ENCODE peak calls at places on chromosomes 13 and 19, in eight cellular contexts. K is fibroblast of lung, I is cardiac muscle cell, N is prostate gland, L is left lung, D is sigmoid colon, C is GM23338, F is gastrocnemius medialis. U is an unnamed sample. For H3K4me1, the result is how much of the 10 kb centered on the place peaks cover.

GRCh38 chr13:110499621-110500281 is 61.8 kb downstream of the RAB20 start:
- DNase-seq in K (no peak), L (no peak), C (no peak), D (no peak), I (no peak), N (no peak), F (no peak), U (no peak)

GRCh38 chr19:50735869-50736268 is 12.7 kb downstream of the CLEC11A start:
- DNase-seq in N (no peak), K (no peak), L (no peak), D (no peak), I (no peak), C (no peak), F (no peak), U (no peak)

GRCh38 chr19:32868206-32868950 is 1.2 kb downstream of the SLC7A9 start:
- DNase-seq in K (no peak), L (no peak), N (no peak), F (no peak), I (no peak), C (no peak), D (no peak), U (no peak)

GRCh38 chr19:850221-850978 is 1.7 kb upstream of the ELANE start:
- DNase-seq in L (peak), C (peak), D (peak), I (peak), F (peak), N (peak), K (peak), U (peak)

GRCh38 chr19:29628661-29629385 is 22.7 kb downstream of the POP4 start:
- DNase-seq in D (no peak), L (peak), F (no peak), N (no peak), I (no peak), C (no peak), K (no peak), U (no peak)

GRCh38 chr13:104953588-104953987 is 1581.9 kb downstream of the EFNB2 start:
- DNase-seq in L (no peak), C (no peak), F (no peak), N (no peak), D (no peak), I (peak), K (peak), U (no peak)

GRCh38 chr13:84413016-84413415 is 530.7 kb upstream of the SLITRK1 start:
- DNase-seq in D (no peak), L (no peak), N (no peak), K (no peak), F (no peak), C (no peak), I (no peak), U (no peak)

GRCh38 chr13:94298346-94298745 is 181.1 kb downstream of the DCT start:
- DNase-seq in C (no peak), D (no peak), F (no peak), I (no peak), L (no peak), N (no peak), K (no peak), U (no peak)

GRCh38 chr19:7535993-7536685 is 622 bp downstream of the PNPLA6 start:
- DNase-seq in N (no peak), C (peak), I (no peak), F (no peak), L (no peak), D (no peak), K (no peak), U (peak)

GRCh38 chr19:58518261-58519086 is 1.1 kb downstream of the ZBTB45 start:
- DNase-seq in D (no peak), L (no peak), C (no peak), K (no peak), N (no peak), F (no peak), I (no peak), U (no peak)

GRCh38 chr19:33815410-33816340 is 19.0 kb downstream of the KCTD15 start:
- DNase-seq in K (peak), N (no peak), L (no peak), D (peak), C (no peak), I (peak), F (no peak), U (no peak)

GRCh38 chr13:40408602-40409001 is 257.8 kb downstream of the FOXO1 start:
- DNase-seq in I (no peak), L (no peak), C (no peak), N (no peak), D (no peak), K (peak), F (no peak), U (no peak)

GRCh38 chr13:36998624-36999041 is 507 bp downstream of the ALG5 start:
- DNase-seq in L (peak), D (no peak), K (no peak), N (no peak), I (peak), C (peak), F (no peak), U (no peak)

GRCh38 chr13:112905990-112906641 is 62.9 kb upstream of the MCF2L start:
- DNase-seq in D (no peak), C (peak), N (peak), K (no peak), L (no peak), I (no peak), F (no peak), U (no peak)
- H3K4me1 ChIP-seq in D (under half), C (under half), N (under half), K (under half), L (under half), I (under half), F (under half), U (under half)

DNA sequence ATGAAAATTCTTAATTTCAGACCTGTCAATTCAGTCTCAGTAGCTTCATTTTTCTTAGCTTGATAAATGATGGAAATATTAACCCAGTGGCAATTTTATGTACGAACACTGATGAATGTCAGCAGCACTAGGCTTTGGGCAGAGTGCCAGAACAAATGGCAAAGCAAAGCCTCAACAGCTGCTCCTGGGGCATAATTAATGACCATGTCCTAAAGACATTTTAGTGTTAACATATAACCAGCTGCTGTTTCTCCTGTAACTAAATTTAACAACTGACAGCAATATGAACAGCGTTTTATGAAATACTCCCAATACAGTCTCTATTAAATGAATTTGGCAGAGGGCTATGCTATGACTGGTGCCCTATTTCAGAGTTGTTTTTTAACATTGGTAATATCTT is 47.1 kb downstream of the ZNF568 start:
- DNase-seq in K (peak), L (no peak), F (no peak), C (no peak), I (no peak), N (no peak), D (no peak), U (no peak)
- H3K4me3 ChIP-seq in K (no peak), L (no peak), F (no peak), C (no peak), I (no peak), N (no peak), D (no peak), U (no peak)

GRCh38 chr19:55613930-55614710 is 8.7 kb downstream of the ZNF865 start:
- DNase-seq in N (no peak), C (peak), K (no peak), D (no peak), F (no peak), L (no peak), I (no peak), U (no peak)
- H3K4me1 ChIP-seq in N (under half), C (under half), K (under half), D (under half), F (under half), L (under half), I (under half), U (under half)

GRCh38 chr13:43433691-43434121 is 353.1 kb downstream of the ENOX1 start:
- DNase-seq in N (no peak), K (peak), C (no peak), F (peak), I (no peak), D (no peak), L (no peak), U (no peak)

GRCh38 chr13:43434185-43434584 is 352.6 kb downstream of the ENOX1 start:
- DNase-seq in D (no peak), L (no peak), K (no peak), I (peak), F (peak), N (no peak), C (no peak), U (no peak)

GRCh38 chr13:43428545-43429287 is 358.1 kb downstream of the ENOX1 start:
- DNase-seq in K (no peak), L (no peak), I (no peak), F (no peak), N (no peak), C (peak), D (no peak), U (no peak)

GRCh38 chr13:43432948-43433347 is 353.8 kb downstream of the ENOX1 start:
- DNase-seq in L (no peak), I (no peak), D (no peak), C (no peak), K (peak), F (no peak), N (no peak), U (no peak)

GRCh38 chr13:43431279-43431678 is 355.5 kb downstream of the ENOX1 start:
- DNase-seq in N (no peak), K (peak), I (no peak), F (peak), C (peak), D (no peak), L (no peak), U (no peak)
- H3K4me3 ChIP-seq in N (no peak), K (no peak), I (no peak), F (no peak), C (no peak), D (no peak), L (no peak), U (no peak)

DNA sequence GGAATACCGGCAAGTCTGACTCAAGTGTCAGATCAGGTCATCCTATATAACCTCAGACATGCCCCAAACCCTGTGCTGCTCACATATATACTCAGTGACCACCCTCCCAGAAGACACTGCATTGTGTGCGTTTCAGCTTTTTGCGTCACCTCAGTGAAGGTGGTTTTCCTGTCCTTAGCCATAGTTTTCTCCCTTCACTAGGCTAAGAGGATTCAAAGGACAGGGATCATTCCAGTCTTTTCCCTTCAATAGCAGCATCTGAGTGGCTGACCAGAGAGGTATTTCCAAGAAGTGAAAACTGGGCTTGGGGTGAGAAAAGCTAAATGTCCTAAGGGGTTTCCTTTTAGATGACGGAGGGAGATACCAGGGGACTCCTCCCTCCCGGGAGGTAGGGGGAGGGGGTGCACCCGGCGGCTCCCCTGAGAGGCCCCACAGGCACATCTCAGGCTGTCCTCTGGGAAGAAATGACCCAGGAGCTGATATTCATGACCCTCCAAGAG is 12.7 kb upstream of the OR10H1 start:
- DNase-seq in F (no peak), C (no peak), N (no peak), I (no peak), K (no peak), L (no peak), D (no peak), U (no peak)
- H3K4me1 ChIP-seq in F (under half), C (under half), N (under half), I (under half), K (under half), L (under half), D (under half), U (under half)

DNA sequence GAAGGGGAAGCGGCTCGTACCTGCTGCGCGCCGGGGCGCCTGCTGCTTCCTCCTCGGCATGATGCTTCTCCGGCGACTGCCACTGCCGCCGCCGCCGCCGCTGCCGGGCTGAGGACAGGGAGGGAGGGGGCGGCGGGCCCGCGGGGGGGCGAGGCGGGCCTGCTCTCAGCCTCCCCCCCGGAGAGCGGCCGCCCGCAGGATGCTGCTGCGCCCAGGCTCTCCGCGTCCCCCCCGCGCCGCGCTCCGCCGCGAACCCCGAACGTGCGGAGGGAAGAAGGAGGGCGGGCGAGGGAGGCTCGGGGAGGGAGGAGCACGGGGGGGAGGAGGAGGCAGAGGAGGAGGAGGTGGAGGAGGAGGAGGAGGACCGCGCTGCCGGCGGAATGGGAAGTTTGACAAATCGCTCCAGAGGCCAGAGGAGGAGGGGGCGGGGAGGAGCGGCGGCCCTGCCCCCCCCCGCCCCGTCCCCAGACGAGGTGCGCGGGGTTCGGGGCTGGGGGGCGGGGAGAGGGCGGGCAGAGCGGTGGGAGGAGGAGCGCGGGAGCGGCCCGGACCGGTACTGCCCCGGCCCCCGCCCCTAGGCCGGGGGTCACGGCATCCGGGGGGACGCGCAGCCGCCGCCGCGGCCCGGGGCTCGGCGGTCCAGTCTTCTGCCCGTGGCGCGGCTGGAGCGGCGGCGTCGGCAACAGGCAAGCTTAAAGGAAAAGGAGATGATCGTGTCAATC is at the start of gene TSHZ3:
- DNase-seq in N (peak), C (peak), L (peak), K (peak), F (peak), D (peak), I (peak), U (peak)
- H3K4me3 ChIP-seq in N (peak), C (peak), L (peak), K (peak), F (peak), D (peak), I (peak), U (peak)

DNA sequence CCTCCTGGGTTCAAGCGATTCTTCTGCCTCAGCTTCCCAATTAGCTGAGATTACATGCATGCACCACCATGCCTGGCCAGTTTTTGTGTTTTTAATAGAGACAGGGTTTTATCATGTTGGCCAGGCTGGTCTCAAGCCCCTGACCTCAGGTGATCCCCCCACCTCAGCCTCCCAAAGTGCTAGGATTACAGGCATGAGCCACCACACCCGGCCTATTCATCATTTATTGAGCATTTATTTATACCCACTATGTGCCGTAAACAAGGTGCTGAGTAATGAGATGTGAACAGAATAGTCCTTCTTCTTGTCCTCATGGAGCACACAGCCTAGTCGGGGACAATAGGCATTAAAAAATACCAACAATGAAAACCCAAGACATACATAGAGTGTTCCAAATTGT is 25.6 kb downstream of the ACTN4 start:
- DNase-seq in C (no peak), L (no peak), D (no peak), K (no peak), F (no peak), I (no peak), N (no peak), U (no peak)
- H3K4me1 ChIP-seq in C (half or more), L (under half), D (half or more), K (under half), F (half or more), I (half or more), N (under half), U (half or more)

DNA sequence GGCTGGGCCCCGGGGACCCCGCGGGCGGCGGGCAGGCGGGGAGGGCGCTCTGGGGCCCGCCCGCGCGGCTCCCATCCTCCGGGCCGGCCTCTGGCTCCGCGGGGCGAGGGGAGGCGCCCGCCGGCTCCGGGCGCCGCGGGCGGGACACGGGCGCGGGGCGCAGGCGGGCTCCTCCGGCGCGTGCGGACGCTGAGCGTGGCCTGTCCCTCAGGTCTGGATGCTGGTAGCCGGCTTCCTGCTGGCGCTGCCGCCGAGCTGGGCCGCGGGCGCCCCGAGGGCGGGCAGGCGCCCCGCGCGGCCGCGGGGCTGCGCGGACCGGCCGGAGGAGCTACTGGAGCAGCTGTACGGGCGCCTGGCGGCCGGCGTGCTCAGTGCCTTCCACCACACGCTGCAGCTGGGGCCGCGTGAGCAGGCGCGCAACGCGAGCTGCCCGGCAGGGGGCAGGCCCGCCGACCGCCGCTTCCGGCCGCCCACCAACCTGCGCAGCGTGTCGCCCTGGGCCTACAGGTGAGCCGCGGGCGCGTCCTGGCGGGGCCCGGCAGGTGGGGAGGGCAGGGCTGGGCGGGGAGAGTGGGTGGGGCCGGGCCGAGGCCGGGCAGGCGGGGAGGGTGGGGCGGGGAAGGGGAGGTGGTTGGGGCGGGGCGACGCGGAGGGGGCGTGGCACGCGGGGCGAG is 423 bp downstream of the IL17D start:
- DNase-seq in L (peak), I (peak), D (peak), N (peak), C (peak), K (peak), F (no peak), U (peak)
- H3K4me3 ChIP-seq in L (peak), I (peak), D (peak), N (peak), C (peak), K (no peak), F (peak), U (peak)

GRCh38 chr19:4365341-4365740 is 22.0 kb downstream of the MPND start:
- DNase-seq in L (no peak), N (no peak), K (no peak), C (no peak), I (no peak), F (no peak), D (no peak), U (no peak)

GRCh38 chr19:4366666-4367335 is 23.4 kb downstream of the MPND start:
- DNase-seq in D (no peak), F (no peak), I (no peak), L (no peak), K (no peak), C (no peak), N (no peak), U (no peak)

GRCh38 chr19:4367781-4368127 is 24.4 kb downstream of the MPND start:
- DNase-seq in D (no peak), C (no peak), I (no peak), N (no peak), F (no peak), K (no peak), L (no peak), U (peak)

GRCh38 chr19:4367336-4367723 is 24.0 kb downstream of the MPND start:
- DNase-seq in N (no peak), L (no peak), I (no peak), C (no peak), K (no peak), D (no peak), F (no peak), U (peak)

DNA sequence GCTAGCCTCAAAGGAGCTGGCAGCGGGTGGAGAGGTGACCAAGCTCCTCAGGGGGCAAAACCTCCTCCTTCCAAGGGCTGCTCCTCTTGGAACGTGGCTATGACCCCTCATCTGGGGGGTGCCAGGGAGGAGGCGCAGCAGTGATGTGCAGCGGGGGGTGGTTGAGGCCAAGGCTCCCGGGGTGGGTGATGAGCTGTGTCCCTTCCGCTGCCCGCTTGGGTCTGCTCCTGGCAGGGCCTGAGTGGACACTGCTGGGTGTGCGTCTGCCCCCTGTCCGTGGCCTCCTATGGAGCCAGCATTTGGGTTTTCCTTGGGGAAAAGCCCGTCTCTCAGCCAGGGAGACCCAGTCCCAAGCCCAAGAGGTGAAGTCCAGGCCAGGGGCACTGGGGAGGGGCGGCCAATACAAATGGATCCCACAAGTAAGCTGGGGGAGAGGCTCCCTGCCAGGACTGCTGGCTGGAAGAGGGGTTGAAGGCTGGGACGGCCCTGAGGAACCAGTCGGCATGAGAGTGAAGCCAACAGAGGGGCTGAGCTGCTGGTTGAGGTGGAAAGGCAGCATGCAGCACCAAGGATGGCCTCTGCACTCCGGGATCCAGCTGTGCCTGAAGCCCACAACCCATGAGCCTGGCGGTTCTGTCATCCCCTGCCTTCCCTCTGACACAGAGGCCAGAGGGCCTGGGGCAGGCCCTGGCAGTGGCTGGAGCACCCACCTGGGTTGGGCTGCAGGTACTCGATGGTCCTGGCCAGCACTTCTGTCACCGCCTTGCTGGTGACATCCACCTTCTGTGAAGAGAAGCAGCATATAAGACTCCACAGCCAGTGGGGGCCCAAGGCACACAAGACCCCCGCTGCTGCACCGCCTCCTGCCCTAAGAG is 22.7 kb downstream of the MPND start:
- DNase-seq in C (no peak), F (no peak), D (no peak), I (no peak), N (no peak), L (no peak), K (no peak), U (no peak)
- H3K4me1 ChIP-seq in C (under half), F (under half), D (under half), I (under half), N (under half), L (under half), K (under half), U (under half)

U was measured in adrenal gland.